ENCODE peak calls at places on chromosomes 3 and 15, in four cellular contexts. J, V, U and X are unnamed samples. For H3K27me3, the result is how much of the 10 kb centered on the place peaks cover.

GRCh38 chr15:40894689-40895308 is 549 bp downstream of the VPS18 start:
- DNase-seq in J (peak), V (peak), U (peak), X (peak)

GRCh38 chr3:89262561-89262960 is 155.1 kb downstream of the EPHA3 start:
- DNase-seq in J (no peak), V (no peak), U (no peak), X (no peak)

GRCh38 chr15:49191892-49192291 is 21.8 kb downstream of the GALK2 start:
- DNase-seq in J (no peak), V (no peak), U (no peak), X (no peak)

GRCh38 chr3:143654906-143655305 is 193.4 kb downstream of the SLC9A9 start:
- DNase-seq in J (no peak), V (no peak), U (peak), X (no peak)

GRCh38 chr15:100114100-100114499 is 227.7 kb downstream of the ADAMTS17 start:
- DNase-seq in J (no peak), V (no peak), U (peak), X (no peak)

GRCh38 chr3:46881819-46882376 is 4.4 kb downstream of the PTH1R start:
- DNase-seq in J (peak), V (no peak), U (no peak), X (no peak)

GRCh38 chr15:70186152-70186551 is 88.4 kb upstream of the TLE3 start:
- DNase-seq in J (no peak), V (no peak), U (no peak), X (no peak)

GRCh38 chr3:66404903-66405700 is 95.7 kb downstream of the LRIG1 start:
- DNase-seq in J (no peak), V (no peak), U (peak), X (no peak)

GRCh38 chr3:46496745-46497555 is 826 bp upstream of the RTP3 start:
- DNase-seq in J (no peak), V (no peak), U (no peak), X (peak)

GRCh38 chr15:95887666-95888480 is 442.6 kb upstream of the NR2F2 start:
- DNase-seq in J (no peak), V (no peak), U (peak), X (no peak)

GRCh38 chr15:65306551-65306950 is 2.1 kb downstream of the RNU5B-1 start:
- DNase-seq in J (no peak), V (no peak), U (no peak), X (no peak)

GRCh38 chr3:43036621-43037331 is 57.7 kb downstream of the GASK1A start:
- DNase-seq in J (no peak), V (no peak), U (no peak), X (peak)

GRCh38 chr15:31262901-31263671 is 63.5 kb upstream of the KLF13 start:
- DNase-seq in J (no peak), V (peak), U (peak), X (no peak)

GRCh38 chr3:195900426-195901355 is 7.7 kb downstream of the TNK2 start:
- DNase-seq in J (no peak), V (peak), U (peak), X (peak)

GRCh38 chr3:126858887-126859286 is 124.0 kb upstream of the PLXNA1 start:
- DNase-seq in J (no peak), V (no peak), U (peak), X (no peak)

GRCh38 chr15:89397653-89398023 is 63.0 kb upstream of the POLG start:
- DNase-seq in J (no peak), V (no peak), U (no peak), X (no peak)

GRCh38 chr15:74858366-74858735 is 14.8 kb downstream of the SCAMP2 start:
- DNase-seq in J (no peak), V (no peak), U (no peak), X (no peak)

GRCh38 chr3:162507397-162507796 is 1010.8 kb downstream of the OTOL1 start:
- DNase-seq in J (no peak), V (no peak), U (no peak), X (no peak)

GRCh38 chr15:79617071-79617470 is 184.9 kb downstream of the MINAR1 start:
- DNase-seq in J (no peak), V (no peak), U (no peak), X (no peak)

GRCh38 chr3:124395584-124396340 is 334.5 kb upstream of the UMPS start:
- DNase-seq in J (peak), V (no peak), U (no peak), X (no peak)

GRCh38 chr3:184005981-184006507 is 11.6 kb downstream of the ABCC5 start:
- DNase-seq in J (no peak), V (peak), U (peak), X (no peak)
- H3K27ac ChIP-seq in J (no peak), V (peak), U (no peak), X (no peak)

GRCh38 chr3:128439226-128439625 is 27.5 kb downstream of the DNAJB8 start:
- DNase-seq in J (no peak), V (no peak), U (no peak), X (no peak)
- H3K27me3 ChIP-seq in J (under half), V (under half), U (under half), X (under half)

DNA sequence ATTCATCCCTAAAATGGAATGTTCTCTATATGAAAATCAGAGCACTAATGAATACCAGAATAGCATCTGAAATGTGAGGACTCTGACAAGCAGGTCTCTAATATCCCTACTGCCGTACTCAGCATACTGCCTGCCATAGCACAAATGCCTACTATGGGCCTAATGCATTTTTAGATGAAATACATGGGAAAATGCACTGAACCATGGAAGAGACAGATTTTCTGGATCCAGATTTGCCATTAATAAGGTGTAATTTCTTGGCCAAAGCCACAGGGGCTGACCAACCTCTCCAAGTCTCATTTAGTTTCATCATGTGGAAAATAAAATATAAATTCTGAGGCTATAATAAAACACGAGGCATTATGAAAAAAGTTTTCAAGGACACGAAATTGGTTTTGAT is 123.8 kb downstream of the CBLB start:
- DNase-seq in J (no peak), V (no peak), U (no peak), X (no peak)
- H3K27ac ChIP-seq in J (no peak), V (no peak), U (no peak), X (no peak)

GRCh38 chr3:55591893-55592292 is 104.8 kb upstream of the WNT5A start:
- DNase-seq in J (no peak), V (no peak), U (peak), X (no peak)
- H3K27me3 ChIP-seq in J (under half), V (under half), U (under half), X (under half)

DNA sequence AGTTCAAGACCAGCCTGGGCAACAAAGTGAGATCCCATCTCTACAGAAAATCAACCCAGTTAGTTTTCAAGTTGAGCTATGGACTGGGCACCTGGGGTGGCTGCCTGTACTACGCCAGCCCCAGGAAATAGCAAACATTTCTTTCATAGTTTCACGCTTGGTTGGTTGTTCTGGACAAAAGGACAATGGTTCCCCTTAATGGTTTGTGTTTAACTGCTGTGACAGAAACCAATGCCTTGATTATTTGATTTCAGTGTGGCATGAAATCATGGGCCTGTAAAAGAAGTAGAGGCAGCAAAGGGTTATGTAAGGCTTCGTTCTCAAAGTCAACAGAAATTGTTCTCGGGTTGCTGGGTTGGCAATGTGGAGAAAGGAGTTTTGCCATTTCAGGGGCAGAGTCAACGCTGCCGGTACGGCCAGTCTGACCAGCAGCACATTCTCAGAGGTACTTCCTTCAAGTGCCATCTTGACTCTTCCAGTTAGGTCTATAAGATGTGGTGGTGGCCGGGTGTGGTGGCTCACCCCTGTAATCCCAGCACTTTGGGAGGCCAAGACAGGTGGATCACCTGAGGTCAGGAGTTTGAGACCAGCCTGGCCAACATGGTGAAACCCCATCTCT is 12.7 kb downstream of the LCMT2 start:
- DNase-seq in J (no peak), V (no peak), U (no peak), X (no peak)
- H3K27ac ChIP-seq in J (no peak), V (no peak), U (no peak), X (no peak)

GRCh38 chr15:63379492-63380150 is 2.0 kb downstream of the CA12 start:
- DNase-seq in J (no peak), V (no peak), U (no peak), X (no peak)

GRCh38 chr15:63381301-63382192 is at the start of gene CA12:
- DNase-seq in J (peak), V (peak), U (peak), X (no peak)

GRCh38 chr15:63378946-63379345 is 2.7 kb downstream of the CA12 start:
- DNase-seq in J (no peak), V (no peak), U (no peak), X (no peak)

GRCh38 chr15:63380828-63381282 is 791 bp downstream of the CA12 start:
- DNase-seq in J (no peak), V (no peak), U (peak), X (no peak)

DNA sequence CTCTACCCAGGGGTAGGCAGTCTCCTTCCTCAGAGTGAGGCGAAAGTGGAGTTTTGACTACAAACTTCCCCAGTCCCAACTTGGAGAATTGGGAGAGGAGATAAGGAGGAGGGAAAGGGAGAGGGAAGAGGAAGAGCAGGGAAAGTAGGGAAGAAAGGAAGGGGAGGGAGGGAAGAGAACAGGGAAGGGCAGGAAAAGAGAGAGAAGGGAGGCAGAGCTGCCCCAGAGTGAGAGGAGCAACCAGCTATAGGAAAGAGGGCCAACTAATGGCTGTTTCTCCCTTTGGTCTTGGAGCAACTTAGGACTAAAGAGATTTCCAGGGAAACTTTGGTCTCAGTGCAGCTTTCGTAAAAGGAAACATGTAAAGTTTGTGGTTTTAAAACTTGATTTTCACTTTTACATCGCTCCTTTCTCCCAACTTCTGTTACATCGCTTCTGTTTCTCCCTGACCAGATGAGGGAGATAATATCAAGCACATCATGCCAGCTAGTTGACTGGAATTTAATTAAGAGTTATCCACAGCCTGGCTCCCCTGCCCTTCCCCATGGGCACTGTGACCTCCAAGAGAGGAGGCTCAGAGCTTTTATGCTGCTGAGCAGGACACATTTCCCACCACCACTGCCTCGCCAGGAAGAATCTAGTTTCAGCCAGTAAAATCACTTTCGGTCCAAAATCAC is 1.4 kb downstream of the CA12 start:
- DNase-seq in J (peak), V (no peak), U (peak), X (no peak)
- H3K27me3 ChIP-seq in J (under half), V (under half), U (under half), X (under half)

GRCh38 chr3:106331636-106332035 is 462.8 kb upstream of the CBLB start:
- DNase-seq in J (no peak), V (no peak), U (no peak), X (no peak)

GRCh38 chr3:106336619-106337018 is 467.8 kb upstream of the CBLB start:
- DNase-seq in J (no peak), V (no peak), U (no peak), X (no peak)

GRCh38 chr3:106332884-106333283 is 464.1 kb upstream of the CBLB start:
- DNase-seq in J (no peak), V (no peak), U (peak), X (no peak)

GRCh38 chr3:106332135-106332534 is 463.3 kb upstream of the CBLB start:
- DNase-seq in J (no peak), V (no peak), U (no peak), X (no peak)

DNA sequence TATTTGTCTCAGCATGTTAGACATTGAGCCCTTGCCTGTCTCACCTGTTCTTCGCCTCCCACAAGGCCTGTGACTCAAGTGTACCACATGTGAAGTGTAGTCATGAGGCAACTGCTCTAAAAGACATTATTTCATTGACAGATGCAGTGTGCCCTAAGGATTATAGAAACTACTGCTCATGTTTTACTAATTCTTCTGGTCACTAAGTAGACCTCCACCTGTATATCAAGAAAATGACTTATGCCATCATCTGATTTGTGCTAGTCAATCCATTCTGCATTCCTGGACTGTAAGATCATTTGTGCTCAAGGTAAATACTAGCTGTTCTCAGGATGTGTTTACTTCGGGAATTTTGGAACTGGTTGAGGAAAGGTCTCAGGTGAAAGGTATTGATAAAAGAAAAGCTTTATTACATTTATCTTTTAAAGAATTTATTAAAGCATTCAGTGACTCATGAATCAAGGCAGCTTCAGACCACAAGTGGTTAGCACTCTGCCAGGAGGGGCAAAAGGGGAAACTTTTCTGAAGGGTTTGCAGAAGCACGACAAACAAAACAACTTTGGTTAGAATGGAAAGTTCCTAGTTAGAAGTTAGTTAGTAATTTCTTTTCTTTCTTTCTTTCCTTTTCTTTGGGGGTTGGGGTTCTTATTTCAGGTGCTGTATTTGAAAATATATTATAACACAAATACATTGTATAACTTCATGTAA is 465.3 kb upstream of the CBLB start:
- DNase-seq in J (no peak), V (no peak), U (peak), X (peak)
- H3K27ac ChIP-seq in J (no peak), V (no peak), U (peak), X (no peak)